ENCODE peak calls at places on chromosomes 1 and 21, in eight cellular contexts. One of them, this sample, is unnamed.

GRCh38 chr1:201260648-201261311 is 22.5 kb upstream of the PKP1 start:
- DNase-seq in fibroblast of lung: no peak
- DNase-seq in breast epithelium: peak
- DNase-seq in hepatocyte: no peak
- DNase-seq in pancreas: no peak
- DNase-seq in CD8-positive, alpha-beta T cell: no peak
- DNase-seq in neural progenitor cell: no peak
- DNase-seq in lower leg skin: peak
- DNase-seq in this sample: no peak

GRCh38 chr21:43775795-43776430 is at the start of gene CSTB:
- DNase-seq in fibroblast of lung: peak
- DNase-seq in breast epithelium: peak
- DNase-seq in hepatocyte: peak
- DNase-seq in pancreas: peak
- DNase-seq in CD8-positive, alpha-beta T cell: peak
- DNase-seq in neural progenitor cell: peak
- DNase-seq in lower leg skin: peak
- DNase-seq in this sample: no peak

GRCh38 chr1:75438355-75438754 is 172.6 kb downstream of the SLC44A5 start:
- DNase-seq in fibroblast of lung: no peak
- DNase-seq in breast epithelium: no peak
- DNase-seq in hepatocyte: no peak
- DNase-seq in pancreas: no peak
- DNase-seq in CD8-positive, alpha-beta T cell: no peak
- DNase-seq in neural progenitor cell: no peak
- DNase-seq in lower leg skin: no peak
- DNase-seq in this sample: no peak

GRCh38 chr1:26291433-26291832 is 11.5 kb downstream of the SH3BGRL3 start:
- DNase-seq in fibroblast of lung: no peak
- DNase-seq in breast epithelium: no peak
- DNase-seq in hepatocyte: no peak
- DNase-seq in pancreas: no peak
- DNase-seq in CD8-positive, alpha-beta T cell: no peak
- DNase-seq in neural progenitor cell: no peak
- DNase-seq in lower leg skin: no peak
- DNase-seq in this sample: no peak

GRCh38 chr21:32094792-32095191 is 184.1 kb downstream of the MIS18A start:
- DNase-seq in fibroblast of lung: peak
- DNase-seq in breast epithelium: no peak
- DNase-seq in hepatocyte: no peak
- DNase-seq in pancreas: no peak
- DNase-seq in CD8-positive, alpha-beta T cell: no peak
- DNase-seq in neural progenitor cell: no peak
- DNase-seq in lower leg skin: no peak
- DNase-seq in this sample: no peak

GRCh38 chr1:181737056-181737455 is 253.7 kb downstream of the CACNA1E start:
- DNase-seq in fibroblast of lung: no peak
- DNase-seq in breast epithelium: no peak
- DNase-seq in hepatocyte: no peak
- DNase-seq in pancreas: no peak
- DNase-seq in CD8-positive, alpha-beta T cell: no peak
- DNase-seq in neural progenitor cell: peak
- DNase-seq in lower leg skin: no peak
- DNase-seq in this sample: no peak

GRCh38 chr1:6440198-6441126 is 15.9 kb downstream of the ESPN start:
- DNase-seq in fibroblast of lung: peak
- DNase-seq in breast epithelium: no peak
- DNase-seq in hepatocyte: peak
- DNase-seq in pancreas: peak
- DNase-seq in CD8-positive, alpha-beta T cell: peak
- DNase-seq in neural progenitor cell: peak
- DNase-seq in lower leg skin: no peak
- DNase-seq in this sample: no peak

GRCh38 chr1:220281159-220281574 is 8.9 kb upstream of the RAB3GAP2 start:
- DNase-seq in fibroblast of lung: peak
- DNase-seq in breast epithelium: no peak
- DNase-seq in hepatocyte: peak
- DNase-seq in pancreas: no peak
- DNase-seq in CD8-positive, alpha-beta T cell: no peak
- DNase-seq in neural progenitor cell: peak
- DNase-seq in lower leg skin: no peak
- DNase-seq in this sample: peak

GRCh38 chr1:15429701-15430149 is 8.5 kb upstream of the CTRC start:
- DNase-seq in fibroblast of lung: peak
- DNase-seq in breast epithelium: no peak
- DNase-seq in hepatocyte: no peak
- DNase-seq in pancreas: no peak
- DNase-seq in CD8-positive, alpha-beta T cell: no peak
- DNase-seq in neural progenitor cell: no peak
- DNase-seq in lower leg skin: no peak
- DNase-seq in this sample: no peak

GRCh38 chr1:91550961-91551360 is 50.3 kb downstream of the CDC7 start:
- DNase-seq in fibroblast of lung: no peak
- DNase-seq in breast epithelium: no peak
- DNase-seq in hepatocyte: no peak
- DNase-seq in pancreas: no peak
- DNase-seq in CD8-positive, alpha-beta T cell: no peak
- DNase-seq in neural progenitor cell: no peak
- DNase-seq in lower leg skin: no peak
- DNase-seq in this sample: no peak

GRCh38 chr21:9738527-9738926 is 782.9 kb upstream of the TPTE start:
- DNase-seq in fibroblast of lung: no peak
- DNase-seq in breast epithelium: no peak
- DNase-seq in hepatocyte: no peak
- DNase-seq in pancreas: no peak
- DNase-seq in CD8-positive, alpha-beta T cell: no peak
- DNase-seq in neural progenitor cell: no peak
- DNase-seq in lower leg skin: no peak
- DNase-seq in this sample: no peak

DNA sequence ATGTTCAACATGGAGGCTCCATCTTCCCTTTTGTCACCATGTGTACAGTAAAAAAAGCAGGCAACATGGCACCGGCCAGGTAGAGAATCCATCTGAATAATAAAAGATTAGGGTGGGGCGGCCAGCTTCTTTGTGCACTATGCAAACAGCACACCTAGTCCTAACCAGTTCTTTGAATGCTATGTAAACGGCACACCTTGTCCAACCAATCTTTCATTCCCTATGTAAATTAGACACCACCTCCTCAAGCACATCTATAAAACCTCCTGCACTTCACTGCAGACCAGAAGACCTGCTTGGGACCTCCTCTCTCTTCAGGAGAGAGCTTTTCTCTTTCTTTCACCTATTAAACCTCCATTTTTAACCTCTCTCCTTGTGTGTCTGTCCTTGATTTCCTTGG is 28.2 kb downstream of the TFB2M start:
- DNase-seq in fibroblast of lung: no peak
- DNase-seq in breast epithelium: no peak
- DNase-seq in hepatocyte: peak
- DNase-seq in pancreas: no peak
- DNase-seq in CD8-positive, alpha-beta T cell: no peak
- DNase-seq in neural progenitor cell: no peak
- DNase-seq in lower leg skin: no peak
- DNase-seq in this sample: peak
- TF ChIP-seq CTCF in fibroblast of lung: no peak
- TF ChIP-seq CTCF in breast epithelium: no peak
- TF ChIP-seq CTCF in hepatocyte: no peak
- TF ChIP-seq CTCF in pancreas: no peak
- TF ChIP-seq CTCF in CD8-positive, alpha-beta T cell: no peak
- TF ChIP-seq CTCF in neural progenitor cell: no peak
- TF ChIP-seq CTCF in lower leg skin: no peak
- TF ChIP-seq CTCF in this sample: no peak

GRCh38 chr1:86423473-86423872 is 498 bp upstream of the CLCA2 start:
- DNase-seq in fibroblast of lung: no peak
- DNase-seq in breast epithelium: no peak
- DNase-seq in hepatocyte: no peak
- DNase-seq in pancreas: no peak
- DNase-seq in CD8-positive, alpha-beta T cell: no peak
- DNase-seq in neural progenitor cell: no peak
- DNase-seq in lower leg skin: no peak
- DNase-seq in this sample: no peak

GRCh38 chr1:86423873-86424272 is at the start of gene CLCA2:
- DNase-seq in fibroblast of lung: no peak
- DNase-seq in breast epithelium: no peak
- DNase-seq in hepatocyte: no peak
- DNase-seq in pancreas: no peak
- DNase-seq in CD8-positive, alpha-beta T cell: no peak
- DNase-seq in neural progenitor cell: no peak
- DNase-seq in lower leg skin: no peak
- DNase-seq in this sample: no peak

GRCh38 chr1:86416343-86416742 is 7.6 kb upstream of the CLCA2 start:
- DNase-seq in fibroblast of lung: no peak
- DNase-seq in breast epithelium: no peak
- DNase-seq in hepatocyte: peak
- DNase-seq in pancreas: no peak
- DNase-seq in CD8-positive, alpha-beta T cell: no peak
- DNase-seq in neural progenitor cell: no peak
- DNase-seq in lower leg skin: no peak
- DNase-seq in this sample: no peak

GRCh38 chr1:86419277-86419903 is 4.6 kb upstream of the CLCA2 start:
- DNase-seq in fibroblast of lung: peak
- DNase-seq in breast epithelium: no peak
- DNase-seq in hepatocyte: peak
- DNase-seq in pancreas: no peak
- DNase-seq in CD8-positive, alpha-beta T cell: peak
- DNase-seq in neural progenitor cell: peak
- DNase-seq in lower leg skin: no peak
- DNase-seq in this sample: peak

DNA sequence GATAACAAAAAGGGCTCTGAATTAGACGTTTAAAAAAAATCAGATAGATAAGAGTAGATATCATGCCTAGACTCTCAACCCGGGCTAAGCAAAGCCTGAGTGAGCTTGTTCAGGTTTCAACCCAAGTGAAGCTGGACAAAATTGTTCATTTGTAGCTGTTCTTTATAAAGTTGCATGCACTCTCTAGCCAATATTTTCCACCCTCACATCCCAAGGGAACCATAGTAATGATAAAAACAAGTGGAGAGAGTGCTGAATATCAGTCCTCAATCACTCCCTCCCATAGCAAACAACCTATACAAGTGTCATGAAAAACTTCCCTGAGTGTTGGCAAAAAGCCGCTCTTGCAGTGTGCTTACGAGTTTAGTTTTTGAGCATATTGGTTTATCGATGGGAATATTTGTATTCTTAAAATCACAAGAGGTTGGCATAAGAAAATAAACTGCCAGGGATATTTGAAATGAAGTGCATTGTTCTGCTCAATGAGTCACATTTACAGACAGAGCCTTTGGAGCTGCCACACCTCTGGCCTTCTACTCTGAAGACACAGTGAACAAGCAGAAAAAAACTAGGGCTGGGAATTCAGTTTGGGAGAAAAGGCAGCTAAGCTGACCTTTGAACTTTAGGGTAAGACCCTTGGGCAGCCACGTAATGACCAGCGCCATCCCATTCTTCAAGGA is 2.2 kb upstream of the CLCA2 start:
- DNase-seq in fibroblast of lung: peak
- DNase-seq in breast epithelium: no peak
- DNase-seq in hepatocyte: no peak
- DNase-seq in pancreas: no peak
- DNase-seq in CD8-positive, alpha-beta T cell: no peak
- DNase-seq in neural progenitor cell: no peak
- DNase-seq in lower leg skin: no peak
- DNase-seq in this sample: no peak
- H3K4me3 ChIP-seq in fibroblast of lung: no peak
- H3K4me3 ChIP-seq in breast epithelium: no peak
- H3K4me3 ChIP-seq in hepatocyte: no peak
- H3K4me3 ChIP-seq in pancreas: no peak
- H3K4me3 ChIP-seq in CD8-positive, alpha-beta T cell: no peak
- H3K4me3 ChIP-seq in neural progenitor cell: no peak
- H3K4me3 ChIP-seq in lower leg skin: no peak
- H3K4me3 ChIP-seq in this sample: no peak

GRCh38 chr1:160056648-160057169 is 13.3 kb downstream of the KCNJ10 start:
- DNase-seq in fibroblast of lung: no peak
- DNase-seq in breast epithelium: no peak
- DNase-seq in hepatocyte: no peak
- DNase-seq in pancreas: no peak
- DNase-seq in CD8-positive, alpha-beta T cell: no peak
- DNase-seq in neural progenitor cell: no peak
- DNase-seq in lower leg skin: no peak
- DNase-seq in this sample: no peak

GRCh38 chr1:160048335-160048734 is 16.5 kb upstream of the PIGM start:
- DNase-seq in fibroblast of lung: no peak
- DNase-seq in breast epithelium: no peak
- DNase-seq in hepatocyte: no peak
- DNase-seq in pancreas: no peak
- DNase-seq in CD8-positive, alpha-beta T cell: no peak
- DNase-seq in neural progenitor cell: no peak
- DNase-seq in lower leg skin: no peak
- DNase-seq in this sample: no peak

GRCh38 chr1:160053548-160054365 is 16.2 kb downstream of the KCNJ10 start:
- DNase-seq in fibroblast of lung: no peak
- DNase-seq in breast epithelium: no peak
- DNase-seq in hepatocyte: no peak
- DNase-seq in pancreas: no peak
- DNase-seq in CD8-positive, alpha-beta T cell: no peak
- DNase-seq in neural progenitor cell: no peak
- DNase-seq in lower leg skin: no peak
- DNase-seq in this sample: no peak

GRCh38 chr1:160050619-160051018 is 18.8 kb upstream of the PIGM start:
- DNase-seq in fibroblast of lung: no peak
- DNase-seq in breast epithelium: no peak
- DNase-seq in hepatocyte: no peak
- DNase-seq in pancreas: no peak
- DNase-seq in CD8-positive, alpha-beta T cell: no peak
- DNase-seq in neural progenitor cell: no peak
- DNase-seq in lower leg skin: no peak
- DNase-seq in this sample: no peak

GRCh38 chr1:160052943-160053342 is 17.0 kb downstream of the KCNJ10 start:
- DNase-seq in fibroblast of lung: no peak
- DNase-seq in breast epithelium: no peak
- DNase-seq in hepatocyte: no peak
- DNase-seq in pancreas: no peak
- DNase-seq in CD8-positive, alpha-beta T cell: no peak
- DNase-seq in neural progenitor cell: no peak
- DNase-seq in lower leg skin: no peak
- DNase-seq in this sample: no peak
- TF ChIP-seq CTCF in fibroblast of lung: no peak
- TF ChIP-seq CTCF in breast epithelium: no peak
- TF ChIP-seq CTCF in hepatocyte: no peak
- TF ChIP-seq CTCF in pancreas: no peak
- TF ChIP-seq CTCF in CD8-positive, alpha-beta T cell: no peak
- TF ChIP-seq CTCF in neural progenitor cell: no peak
- TF ChIP-seq CTCF in lower leg skin: no peak
- TF ChIP-seq CTCF in this sample: no peak

GRCh38 chr1:1554926-1555915 is 14.8 kb upstream of the TMEM240 start:
- DNase-seq in fibroblast of lung: peak
- DNase-seq in breast epithelium: no peak
- DNase-seq in hepatocyte: peak
- DNase-seq in pancreas: no peak
- DNase-seq in CD8-positive, alpha-beta T cell: no peak
- DNase-seq in neural progenitor cell: no peak
- DNase-seq in lower leg skin: no peak
- DNase-seq in this sample: no peak
- H3K4me3 ChIP-seq in fibroblast of lung: no peak
- H3K4me3 ChIP-seq in breast epithelium: no peak
- H3K4me3 ChIP-seq in hepatocyte: no peak
- H3K4me3 ChIP-seq in pancreas: no peak
- H3K4me3 ChIP-seq in CD8-positive, alpha-beta T cell: no peak
- H3K4me3 ChIP-seq in neural progenitor cell: no peak
- H3K4me3 ChIP-seq in lower leg skin: no peak
- H3K4me3 ChIP-seq in this sample: no peak